ENCODE peak calls at places on chromosomes 2 and 18, in seven cellular contexts. One of them, this sample, is unnamed.

GRCh38 chr2:52117299-52117698 is 1085.4 kb upstream of the NRXN1 start:
- DNase-seq in cardiac fibroblast: peak; percentile 41
- DNase-seq in memory B cell: no peak
- DNase-seq in stimulated activated CD8-positive, alpha-beta memory T cell treated with anti-CD3 and anti-CD28 coated beads, Interleukin-4, amount 100 ng/mL, for 24 hours: no peak
- DNase-seq in iris pigment epithelial cell: peak; percentile 84
- DNase-seq in stimulated activated CD4-positive, alpha-beta T cell treated with anti-CD3 and anti-CD28 coated beads, Interleukin-2, amount 100 ng/mL, for 48 hours: no peak
- DNase-seq in GF-D8: no peak
- DNase-seq in this sample: no peak

GRCh38 chr2:38619458-38620164 is 16.9 kb upstream of the HNRNPLL start:
- DNase-seq in iris pigment epithelial cell: peak; percentile 54
- DNase-seq in GF-D8: peak; percentile 73
- DNase-seq in memory B cell: no peak
- DNase-seq in cardiac fibroblast: no peak
- DNase-seq in stimulated activated CD4-positive, alpha-beta T cell treated with anti-CD3 and anti-CD28 coated beads, Interleukin-2, amount 100 ng/mL, for 48 hours: no peak
- DNase-seq in stimulated activated CD8-positive, alpha-beta memory T cell treated with anti-CD3 and anti-CD28 coated beads, Interleukin-4, amount 100 ng/mL, for 24 hours: no peak
- DNase-seq in this sample: no peak

GRCh38 chr2:226273440-226273839 is 526.2 kb downstream of the IRS1 start:
- DNase-seq in stimulated activated CD4-positive, alpha-beta T cell treated with anti-CD3 and anti-CD28 coated beads, Interleukin-2, amount 100 ng/mL, for 48 hours: no peak
- DNase-seq in iris pigment epithelial cell: peak; percentile 9
- DNase-seq in GF-D8: no peak
- DNase-seq in memory B cell: no peak
- DNase-seq in stimulated activated CD8-positive, alpha-beta memory T cell treated with anti-CD3 and anti-CD28 coated beads, Interleukin-4, amount 100 ng/mL, for 24 hours: no peak
- DNase-seq in cardiac fibroblast: no peak
- DNase-seq in this sample: no peak

GRCh38 chr18:75247601-75248421 is 37.2 kb downstream of the TSHZ1 start:
- DNase-seq in cardiac fibroblast: peak; percentile 69
- DNase-seq in stimulated activated CD8-positive, alpha-beta memory T cell treated with anti-CD3 and anti-CD28 coated beads, Interleukin-4, amount 100 ng/mL, for 24 hours: no peak
- DNase-seq in GF-D8: peak; percentile 44
- DNase-seq in iris pigment epithelial cell: peak; percentile 73
- DNase-seq in memory B cell: no peak
- DNase-seq in stimulated activated CD4-positive, alpha-beta T cell treated with anti-CD3 and anti-CD28 coated beads, Interleukin-2, amount 100 ng/mL, for 48 hours: no peak
- DNase-seq in this sample: no peak

GRCh38 chr2:159064446-159065301 is 96.2 kb downstream of the TANC1 start:
- DNase-seq in stimulated activated CD8-positive, alpha-beta memory T cell treated with anti-CD3 and anti-CD28 coated beads, Interleukin-4, amount 100 ng/mL, for 24 hours: no peak
- DNase-seq in cardiac fibroblast: peak; percentile 52
- DNase-seq in GF-D8: no peak
- DNase-seq in stimulated activated CD4-positive, alpha-beta T cell treated with anti-CD3 and anti-CD28 coated beads, Interleukin-2, amount 100 ng/mL, for 48 hours: no peak
- DNase-seq in memory B cell: no peak
- DNase-seq in iris pigment epithelial cell: peak; percentile 79
- DNase-seq in this sample: no peak

GRCh38 chr18:39325973-39326372 is 1760.4 kb upstream of the CELF4 start:
- DNase-seq in stimulated activated CD4-positive, alpha-beta T cell treated with anti-CD3 and anti-CD28 coated beads, Interleukin-2, amount 100 ng/mL, for 48 hours: no peak
- DNase-seq in cardiac fibroblast: no peak
- DNase-seq in stimulated activated CD8-positive, alpha-beta memory T cell treated with anti-CD3 and anti-CD28 coated beads, Interleukin-4, amount 100 ng/mL, for 24 hours: no peak
- DNase-seq in iris pigment epithelial cell: no peak
- DNase-seq in memory B cell: no peak
- DNase-seq in GF-D8: no peak
- DNase-seq in this sample: no peak

GRCh38 chr2:25347205-25347815 is 5.6 kb upstream of the DNMT3A start:
- DNase-seq in cardiac fibroblast: no peak
- DNase-seq in stimulated activated CD8-positive, alpha-beta memory T cell treated with anti-CD3 and anti-CD28 coated beads, Interleukin-4, amount 100 ng/mL, for 24 hours: peak; percentile 39
- DNase-seq in GF-D8: no peak
- DNase-seq in stimulated activated CD4-positive, alpha-beta T cell treated with anti-CD3 and anti-CD28 coated beads, Interleukin-2, amount 100 ng/mL, for 48 hours: no peak
- DNase-seq in iris pigment epithelial cell: peak; percentile 40
- DNase-seq in memory B cell: no peak
- DNase-seq in this sample: no peak

GRCh38 chr2:120520929-120521912 is 175.3 kb downstream of the INHBB start:
- DNase-seq in stimulated activated CD8-positive, alpha-beta memory T cell treated with anti-CD3 and anti-CD28 coated beads, Interleukin-4, amount 100 ng/mL, for 24 hours: no peak
- DNase-seq in cardiac fibroblast: peak; percentile 47
- DNase-seq in GF-D8: no peak
- DNase-seq in iris pigment epithelial cell: peak; percentile 25
- DNase-seq in stimulated activated CD4-positive, alpha-beta T cell treated with anti-CD3 and anti-CD28 coated beads, Interleukin-2, amount 100 ng/mL, for 48 hours: peak; percentile 42
- DNase-seq in memory B cell: no peak
- DNase-seq in this sample: peak; percentile 55

GRCh38 chr2:203809084-203809521 is 58.5 kb upstream of the CTLA4 start:
- DNase-seq in stimulated activated CD4-positive, alpha-beta T cell treated with anti-CD3 and anti-CD28 coated beads, Interleukin-2, amount 100 ng/mL, for 48 hours: no peak
- DNase-seq in GF-D8: no peak
- DNase-seq in stimulated activated CD8-positive, alpha-beta memory T cell treated with anti-CD3 and anti-CD28 coated beads, Interleukin-4, amount 100 ng/mL, for 24 hours: no peak
- DNase-seq in iris pigment epithelial cell: peak; percentile 76
- DNase-seq in cardiac fibroblast: peak; percentile 80
- DNase-seq in memory B cell: no peak
- DNase-seq in this sample: no peak

GRCh38 chr2:189217546-189217945 is 38.0 kb upstream of the COL5A2 start:
- DNase-seq in GF-D8: no peak
- DNase-seq in stimulated activated CD8-positive, alpha-beta memory T cell treated with anti-CD3 and anti-CD28 coated beads, Interleukin-4, amount 100 ng/mL, for 24 hours: no peak
- DNase-seq in iris pigment epithelial cell: peak; percentile 80
- DNase-seq in stimulated activated CD4-positive, alpha-beta T cell treated with anti-CD3 and anti-CD28 coated beads, Interleukin-2, amount 100 ng/mL, for 48 hours: no peak
- DNase-seq in memory B cell: no peak
- DNase-seq in cardiac fibroblast: peak; percentile 93
- DNase-seq in this sample: peak; percentile 92

GRCh38 chr2:204110250-204111183 is 174.0 kb downstream of the ICOS start:
- DNase-seq in stimulated activated CD8-positive, alpha-beta memory T cell treated with anti-CD3 and anti-CD28 coated beads, Interleukin-4, amount 100 ng/mL, for 24 hours: peak; percentile 51
- DNase-seq in memory B cell: no peak
- DNase-seq in iris pigment epithelial cell: peak; percentile 50
- DNase-seq in stimulated activated CD4-positive, alpha-beta T cell treated with anti-CD3 and anti-CD28 coated beads, Interleukin-2, amount 100 ng/mL, for 48 hours: peak; percentile 52
- DNase-seq in cardiac fibroblast: peak; percentile 16
- DNase-seq in GF-D8: no peak
- DNase-seq in this sample: no peak

GRCh38 chr2:104844813-104845551 is 8.9 kb upstream of the POU3F3 start:
- DNase-seq in cardiac fibroblast: no peak
- DNase-seq in stimulated activated CD4-positive, alpha-beta T cell treated with anti-CD3 and anti-CD28 coated beads, Interleukin-2, amount 100 ng/mL, for 48 hours: no peak
- DNase-seq in stimulated activated CD8-positive, alpha-beta memory T cell treated with anti-CD3 and anti-CD28 coated beads, Interleukin-4, amount 100 ng/mL, for 24 hours: no peak
- DNase-seq in memory B cell: no peak
- DNase-seq in iris pigment epithelial cell: no peak
- DNase-seq in GF-D8: no peak
- DNase-seq in this sample: no peak

GRCh38 chr18:32688821-32689220 is 84.0 kb downstream of the KLHL14 start:
- DNase-seq in memory B cell: no peak
- DNase-seq in cardiac fibroblast: no peak
- DNase-seq in stimulated activated CD4-positive, alpha-beta T cell treated with anti-CD3 and anti-CD28 coated beads, Interleukin-2, amount 100 ng/mL, for 48 hours: no peak
- DNase-seq in GF-D8: no peak
- DNase-seq in iris pigment epithelial cell: peak; percentile 12
- DNase-seq in stimulated activated CD8-positive, alpha-beta memory T cell treated with anti-CD3 and anti-CD28 coated beads, Interleukin-4, amount 100 ng/mL, for 24 hours: no peak
- DNase-seq in this sample: no peak

GRCh38 chr2:16051046-16051489 is 110.7 kb downstream of the MYCN start:
- DNase-seq in cardiac fibroblast: no peak
- DNase-seq in GF-D8: no peak
- DNase-seq in stimulated activated CD8-positive, alpha-beta memory T cell treated with anti-CD3 and anti-CD28 coated beads, Interleukin-4, amount 100 ng/mL, for 24 hours: no peak
- DNase-seq in memory B cell: no peak
- DNase-seq in iris pigment epithelial cell: no peak
- DNase-seq in stimulated activated CD4-positive, alpha-beta T cell treated with anti-CD3 and anti-CD28 coated beads, Interleukin-2, amount 100 ng/mL, for 48 hours: no peak
- DNase-seq in this sample: no peak

GRCh38 chr18:49030692-49031443 is 80.1 kb upstream of the SMAD7 start:
- DNase-seq in memory B cell: no peak
- DNase-seq in cardiac fibroblast: no peak
- DNase-seq in GF-D8: no peak
- DNase-seq in stimulated activated CD8-positive, alpha-beta memory T cell treated with anti-CD3 and anti-CD28 coated beads, Interleukin-4, amount 100 ng/mL, for 24 hours: no peak
- DNase-seq in stimulated activated CD4-positive, alpha-beta T cell treated with anti-CD3 and anti-CD28 coated beads, Interleukin-2, amount 100 ng/mL, for 48 hours: no peak
- DNase-seq in iris pigment epithelial cell: no peak
- DNase-seq in this sample: no peak

GRCh38 chr18:79610461-79611039 is 69.1 kb upstream of the CTDP1 start:
- DNase-seq in memory B cell: no peak
- DNase-seq in iris pigment epithelial cell: no peak
- DNase-seq in stimulated activated CD8-positive, alpha-beta memory T cell treated with anti-CD3 and anti-CD28 coated beads, Interleukin-4, amount 100 ng/mL, for 24 hours: no peak
- DNase-seq in stimulated activated CD4-positive, alpha-beta T cell treated with anti-CD3 and anti-CD28 coated beads, Interleukin-2, amount 100 ng/mL, for 48 hours: no peak
- DNase-seq in cardiac fibroblast: no peak
- DNase-seq in GF-D8: no peak
- DNase-seq in this sample: no peak

GRCh38 chr2:120052597-120052996 is 39.7 kb downstream of the EPB41L5 start:
- DNase-seq in stimulated activated CD4-positive, alpha-beta T cell treated with anti-CD3 and anti-CD28 coated beads, Interleukin-2, amount 100 ng/mL, for 48 hours: no peak
- DNase-seq in GF-D8: no peak
- DNase-seq in memory B cell: no peak
- DNase-seq in cardiac fibroblast: peak; percentile 57
- DNase-seq in iris pigment epithelial cell: peak; percentile 34
- DNase-seq in stimulated activated CD8-positive, alpha-beta memory T cell treated with anti-CD3 and anti-CD28 coated beads, Interleukin-4, amount 100 ng/mL, for 24 hours: no peak
- DNase-seq in this sample: no peak

GRCh38 chr2:205892141-205893064 is 193.6 kb downstream of the INO80D start:
- DNase-seq in stimulated activated CD4-positive, alpha-beta T cell treated with anti-CD3 and anti-CD28 coated beads, Interleukin-2, amount 100 ng/mL, for 48 hours: no peak
- DNase-seq in cardiac fibroblast: peak; percentile 15
- DNase-seq in iris pigment epithelial cell: peak; percentile 77
- DNase-seq in stimulated activated CD8-positive, alpha-beta memory T cell treated with anti-CD3 and anti-CD28 coated beads, Interleukin-4, amount 100 ng/mL, for 24 hours: no peak
- DNase-seq in memory B cell: no peak
- DNase-seq in GF-D8: no peak
- DNase-seq in this sample: no peak

GRCh38 chr18:36580266-36580665 is 248.5 kb downstream of the TPGS2 start:
- DNase-seq in stimulated activated CD8-positive, alpha-beta memory T cell treated with anti-CD3 and anti-CD28 coated beads, Interleukin-4, amount 100 ng/mL, for 24 hours: no peak
- DNase-seq in iris pigment epithelial cell: peak; percentile 51
- DNase-seq in GF-D8: no peak
- DNase-seq in memory B cell: no peak
- DNase-seq in stimulated activated CD4-positive, alpha-beta T cell treated with anti-CD3 and anti-CD28 coated beads, Interleukin-2, amount 100 ng/mL, for 48 hours: no peak
- DNase-seq in cardiac fibroblast: peak; percentile 40
- DNase-seq in this sample: no peak

GRCh38 chr2:10204326-10205200 is 82.0 kb downstream of the RRM2 start:
- DNase-seq in GF-D8: no peak
- DNase-seq in memory B cell: no peak
- DNase-seq in iris pigment epithelial cell: no peak
- DNase-seq in cardiac fibroblast: no peak
- DNase-seq in stimulated activated CD8-positive, alpha-beta memory T cell treated with anti-CD3 and anti-CD28 coated beads, Interleukin-4, amount 100 ng/mL, for 24 hours: no peak
- DNase-seq in stimulated activated CD4-positive, alpha-beta T cell treated with anti-CD3 and anti-CD28 coated beads, Interleukin-2, amount 100 ng/mL, for 48 hours: no peak
- DNase-seq in this sample: no peak

GRCh38 chr2:47344890-47345583 is 57.9 kb upstream of the MSH2 start:
- DNase-seq in GF-D8: no peak
- DNase-seq in stimulated activated CD8-positive, alpha-beta memory T cell treated with anti-CD3 and anti-CD28 coated beads, Interleukin-4, amount 100 ng/mL, for 24 hours: no peak
- DNase-seq in memory B cell: no peak
- DNase-seq in stimulated activated CD4-positive, alpha-beta T cell treated with anti-CD3 and anti-CD28 coated beads, Interleukin-2, amount 100 ng/mL, for 48 hours: no peak
- DNase-seq in iris pigment epithelial cell: peak; percentile 66
- DNase-seq in cardiac fibroblast: peak; percentile 67
- DNase-seq in this sample: peak; percentile 96

GRCh38 chr2:45778720-45779171 is 127.3 kb downstream of the PRKCE start:
- DNase-seq in iris pigment epithelial cell: peak; percentile 61
- DNase-seq in cardiac fibroblast: peak; percentile 81
- DNase-seq in stimulated activated CD8-positive, alpha-beta memory T cell treated with anti-CD3 and anti-CD28 coated beads, Interleukin-4, amount 100 ng/mL, for 24 hours: peak; percentile 49
- DNase-seq in stimulated activated CD4-positive, alpha-beta T cell treated with anti-CD3 and anti-CD28 coated beads, Interleukin-2, amount 100 ng/mL, for 48 hours: peak; percentile 63
- DNase-seq in GF-D8: peak; percentile 10
- DNase-seq in memory B cell: peak; percentile 66
- DNase-seq in this sample: peak; percentile 39

GRCh38 chr18:46387426-46388131 is 269.4 kb downstream of the LOXHD1 start:
- DNase-seq in GF-D8: no peak
- DNase-seq in stimulated activated CD8-positive, alpha-beta memory T cell treated with anti-CD3 and anti-CD28 coated beads, Interleukin-4, amount 100 ng/mL, for 24 hours: no peak
- DNase-seq in memory B cell: no peak
- DNase-seq in stimulated activated CD4-positive, alpha-beta T cell treated with anti-CD3 and anti-CD28 coated beads, Interleukin-2, amount 100 ng/mL, for 48 hours: no peak
- DNase-seq in cardiac fibroblast: no peak
- DNase-seq in iris pigment epithelial cell: no peak
- DNase-seq in this sample: no peak

GRCh38 chr2:137220438-137220998 is 455.2 kb downstream of the THSD7B start:
- DNase-seq in memory B cell: no peak
- DNase-seq in iris pigment epithelial cell: peak; percentile 91
- DNase-seq in stimulated activated CD8-positive, alpha-beta memory T cell treated with anti-CD3 and anti-CD28 coated beads, Interleukin-4, amount 100 ng/mL, for 24 hours: no peak
- DNase-seq in GF-D8: no peak
- DNase-seq in stimulated activated CD4-positive, alpha-beta T cell treated with anti-CD3 and anti-CD28 coated beads, Interleukin-2, amount 100 ng/mL, for 48 hours: no peak
- DNase-seq in cardiac fibroblast: peak; percentile 49
- DNase-seq in this sample: no peak

GRCh38 chr2:29705636-29706035 is 215.8 kb downstream of the ALK start:
- DNase-seq in GF-D8: no peak
- DNase-seq in stimulated activated CD4-positive, alpha-beta T cell treated with anti-CD3 and anti-CD28 coated beads, Interleukin-2, amount 100 ng/mL, for 48 hours: no peak
- DNase-seq in stimulated activated CD8-positive, alpha-beta memory T cell treated with anti-CD3 and anti-CD28 coated beads, Interleukin-4, amount 100 ng/mL, for 24 hours: no peak
- DNase-seq in cardiac fibroblast: no peak
- DNase-seq in memory B cell: no peak
- DNase-seq in iris pigment epithelial cell: no peak
- DNase-seq in this sample: no peak

GRCh38 chr2:44139741-44140140 is 28.9 kb upstream of the PPM1B start:
- DNase-seq in memory B cell: no peak
- DNase-seq in cardiac fibroblast: no peak
- DNase-seq in stimulated activated CD4-positive, alpha-beta T cell treated with anti-CD3 and anti-CD28 coated beads, Interleukin-2, amount 100 ng/mL, for 48 hours: no peak
- DNase-seq in stimulated activated CD8-positive, alpha-beta memory T cell treated with anti-CD3 and anti-CD28 coated beads, Interleukin-4, amount 100 ng/mL, for 24 hours: no peak
- DNase-seq in GF-D8: no peak
- DNase-seq in iris pigment epithelial cell: no peak
- DNase-seq in this sample: no peak

GRCh38 chr18:32349728-32350395 is 120.8 kb downstream of the GAREM1 start:
- DNase-seq in cardiac fibroblast: peak; percentile 98
- DNase-seq in GF-D8: no peak
- DNase-seq in stimulated activated CD4-positive, alpha-beta T cell treated with anti-CD3 and anti-CD28 coated beads, Interleukin-2, amount 100 ng/mL, for 48 hours: no peak
- DNase-seq in iris pigment epithelial cell: peak; percentile 98
- DNase-seq in stimulated activated CD8-positive, alpha-beta memory T cell treated with anti-CD3 and anti-CD28 coated beads, Interleukin-4, amount 100 ng/mL, for 24 hours: no peak
- DNase-seq in memory B cell: no peak
- DNase-seq in this sample: no peak